ENCODE peak calls at places on chromosomes 7 and 10, in seven cellular contexts. E is adrenal gland; G is stimulated activated CD8-positive, alpha-beta memory T cell treated with anti-CD3 and anti-CD28 coated beads, Interleukin-4, amount 100 ng/mL, for 4 hours; L is activated CD8-positive, alpha-beta memory T cell treated with anti-CD3 and anti-CD28 coated beads, Interleukin-2, amount 10 ng/mL, durations not matched to agents 7 days and 5 days; W is neural progenitor cell; J is MV-4-11; R is NCI-H2081 treated with DMSO at 0.1 percent for 48 hours. Q is an unnamed sample.

GRCh38 chr7:51234139-51234538 is 82.5 kb downstream of the COBL start:
- DNase-seq in E (no peak), G (no peak), R (no peak), L (peak; percentile 25), J (no peak), W (no peak), Q (no peak)

GRCh38 chr7:142855756-142856564 is 1.1 kb downstream of the EPHB6 start:
- DNase-seq in R (no peak), J (no peak), G (no peak), W (no peak), E (no peak), L (no peak), Q (no peak)

GRCh38 chr10:43221419-43222293 is 45.2 kb downstream of the RASGEF1A start:
- DNase-seq in J (peak; percentile 1), L (peak; percentile 46), W (peak; percentile 66), R (no peak), E (peak; percentile 7), G (no peak), Q (no peak)

GRCh38 chr10:126147866-126148578 is 240.3 kb downstream of the ADAM12 start:
- DNase-seq in J (no peak), W (peak; percentile 79), R (no peak), G (no peak), L (no peak), E (no peak), Q (no peak)

GRCh38 chr10:4656576-4657194 is 169.3 kb upstream of the AKR1E2 start:
- DNase-seq in L (peak; percentile 54), G (no peak), W (peak; percentile 81), R (no peak), E (peak; percentile 34), J (peak; percentile 38), Q (peak; percentile 11)

GRCh38 chr10:72738476-72738875 is 46.5 kb downstream of the MCU start:
- DNase-seq in W (no peak), J (peak; percentile 15), E (no peak), G (no peak), L (no peak), R (no peak), Q (no peak)

GRCh38 chr10:82397859-82398258 is 522.9 kb downstream of the NRG3 start:
- DNase-seq in J (no peak), W (peak; percentile 28), E (no peak), L (no peak), G (no peak), R (no peak), Q (no peak)

GRCh38 chr10:55370021-55370420 is 569.0 kb upstream of the PCDH15 start:
- DNase-seq in J (no peak), W (peak; percentile 39), G (no peak), R (peak; percentile 42), E (no peak), L (no peak), Q (no peak)

GRCh38 chr10:64093946-64094560 is 572.9 kb downstream of the REEP3 start:
- DNase-seq in R (no peak), G (no peak), E (no peak), W (no peak), L (no peak), J (no peak), Q (no peak)

GRCh38 chr7:108280136-108280535 is 150.0 kb upstream of the LAMB4 start:
- DNase-seq in L (no peak), G (no peak), E (no peak), R (no peak), J (no peak), W (no peak), Q (no peak)

GRCh38 chr7:21305455-21306235 is 122.2 kb upstream of the SP4 start:
- DNase-seq in W (no peak), R (no peak), G (no peak), E (no peak), L (no peak), J (no peak), Q (no peak)

GRCh38 chr10:11113156-11113555 is 95.5 kb downstream of the CELF2 start:
- DNase-seq in W (no peak), J (no peak), G (no peak), R (no peak), E (no peak), L (no peak), Q (no peak)

GRCh38 chr10:66252986-66253385 is 672.9 kb upstream of the LRRTM3 start:
- DNase-seq in G (no peak), L (no peak), J (no peak), R (no peak), E (no peak), W (no peak), Q (no peak)

GRCh38 chr10:95542330-95542729 is 18.8 kb downstream of the SORBS1 start:
- DNase-seq in J (no peak), E (no peak), G (no peak), W (no peak), L (no peak), R (no peak), Q (no peak)

GRCh38 chr10:16521311-16522016 is at the start of gene C1QL3:
- DNase-seq in L (peak; percentile 52), G (no peak), W (peak; percentile 71), J (no peak), R (no peak), E (no peak), Q (no peak)

GRCh38 chr10:8242295-8242872 is 187.9 kb downstream of the GATA3 start:
- DNase-seq in L (peak; percentile 59), E (no peak), W (no peak), G (no peak), R (no peak), J (no peak), Q (no peak)

Q was measured in HS-27A.